ENCODE peak calls at places on chromosomes 5 and 9, in four cellular contexts. Q, E, W and O are unnamed samples.

GRCh38 chr9:114071197-114071795 is 6.8 kb downstream of the AMBP start:
- DNase-seq in W (no peak), E (no peak), Q (no peak), O (no peak)

GRCh38 chr9:130159814-130160670 is 12.2 kb upstream of the NCS1 start:
- DNase-seq in Q (no peak), W (no peak), E (no peak), O (no peak)

GRCh38 chr9:14156046-14156445 is 157.9 kb downstream of the NFIB start:
- DNase-seq in Q (peak; percentile 40), E (no peak), W (no peak), O (no peak)

GRCh38 chr5:6522983-6523382 is 74.3 kb downstream of the UBE2QL1 start:
- DNase-seq in Q (no peak), W (no peak), E (no peak), O (no peak)

GRCh38 chr5:170219615-170220014 is 13.2 kb upstream of the C5orf58 start:
- DNase-seq in E (no peak), Q (no peak), W (no peak), O (peak; percentile 31)

GRCh38 chr5:54681036-54681435 is 163.5 kb downstream of the SNX18 start:
- DNase-seq in W (no peak), E (no peak), Q (no peak), O (no peak)

GRCh38 chr5:88660947-88661869 is 221.8 kb downstream of the MEF2C start:
- DNase-seq in E (no peak), Q (peak; percentile 87), W (peak; percentile 81), O (peak; percentile 98)

GRCh38 chr9:131270171-131271015 is 5.9 kb downstream of the FAM78A start:
- DNase-seq in Q (peak; percentile 74), E (no peak), W (peak; percentile 92), O (no peak)

GRCh38 chr5:176609724-176610429 is at the start of gene GPRIN1:
- DNase-seq in E (peak; percentile 48), W (peak; percentile 85), Q (peak; percentile 79), O (peak; percentile 77)

GRCh38 chr5:1295650-1296037 is 776 bp upstream of the TERT start:
- DNase-seq in E (no peak), W (no peak), Q (no peak), O (no peak)